ENCODE peak calls at places on chromosomes 12 and 14, in six cellular contexts. D, G, E, C, L and O are unnamed samples.
A peak's percentile ranks its signal among the peaks of the same experiment; 100 is the strongest.

GRCh38 chr14:103155013-103155412 is 31.8 kb downstream of the TNFAIP2 start:
- DNase-seq in D (peak; percentile 13), L (peak; percentile 94), G (no peak), C (no peak), E (no peak), O (peak; percentile 69)

GRCh38 chr12:63440063-63440462 is 228.2 kb downstream of the DPY19L2 start:
- DNase-seq in C (no peak), G (no peak), L (no peak), D (no peak), E (no peak), O (no peak)

GRCh38 chr14:64594438-64594837 is 44.7 kb downstream of the PPP1R36 start:
- DNase-seq in D (no peak), C (no peak), G (no peak), L (no peak), E (no peak), O (no peak)

GRCh38 chr14:36301159-36301558 is 19.3 kb downstream of the MBIP start:
- DNase-seq in G (no peak), L (no peak), E (no peak), C (no peak), D (peak; percentile 7), O (no peak)

GRCh38 chr14:33693237-33693636 is 257.6 kb downstream of the EGLN3 start:
- DNase-seq in G (no peak), E (no peak), D (no peak), C (no peak), L (no peak), O (peak; percentile 50)

GRCh38 chr14:33987565-33988080 is 36.7 kb upstream of the EGLN3 start:
- DNase-seq in G (no peak), L (no peak), D (no peak), E (no peak), C (no peak), O (no peak)

GRCh38 chr12:15788266-15789214 is 648 bp downstream of the EPS8 start:
- DNase-seq in E (no peak), C (peak; percentile 14), G (peak; percentile 69), D (peak; percentile 45), L (peak; percentile 42), O (peak; percentile 64)

GRCh38 chr14:74611672-74612345 is at the start of gene LTBP2:
- DNase-seq in L (peak; percentile 16), D (peak; percentile 31), C (no peak), G (peak; percentile 41), E (no peak), O (no peak)

GRCh38 chr12:75979181-75979580 is 52.4 kb downstream of the PHLDA1 start:
- DNase-seq in L (no peak), G (no peak), E (no peak), C (no peak), D (peak; percentile 66), O (peak; percentile 83)

GRCh38 chr12:48794870-48795269 is 6.0 kb upstream of the ADCY6 start:
- DNase-seq in E (no peak), C (no peak), G (peak; percentile 56), D (peak; percentile 55), L (peak; percentile 98), O (peak; percentile 69)

GRCh38 chr12:66398931-66399625 is 96.8 kb downstream of the HELB start:
- DNase-seq in E (no peak), D (peak; percentile 60), L (no peak), G (no peak), C (no peak), O (peak; percentile 37)

GRCh38 chr12:55719371-55719770 is 822 bp upstream of the RDH5 start:
- DNase-seq in L (no peak), G (no peak), D (no peak), E (no peak), C (no peak), O (no peak)

GRCh38 chr12:67671892-67672291 is 23.3 kb downstream of the DYRK2 start:
- DNase-seq in G (no peak), E (no peak), D (no peak), C (no peak), L (no peak), O (no peak)

GRCh38 chr14:69561893-69562292 is 12.8 kb downstream of the CCDC177 start:
- DNase-seq in D (no peak), C (no peak), L (no peak), E (no peak), G (no peak), O (no peak)

GRCh38 chr14:69558774-69559173 is 15.9 kb downstream of the CCDC177 start:
- DNase-seq in G (no peak), C (no peak), E (no peak), L (no peak), D (no peak), O (no peak)

GRCh38 chr14:69559581-69560011 is 15.1 kb downstream of the CCDC177 start:
- DNase-seq in D (no peak), G (no peak), L (no peak), C (no peak), E (no peak), O (no peak)

GRCh38 chr14:69560826-69561225 is 13.8 kb downstream of the CCDC177 start:
- DNase-seq in C (no peak), G (no peak), L (no peak), E (no peak), D (no peak), O (no peak)
- H2BK5ac ChIP-seq in C (no peak overlapping the region), G (no peak overlapping the region), L (no peak overlapping the region), E (no peak overlapping the region), D (no peak overlapping the region), O (no peak overlapping the region)

GRCh38 chr12:130462558-130462924 is 124.9 kb downstream of the PIWIL1 start:
- DNase-seq in G (no peak), D (no peak), L (no peak), E (no peak), C (no peak), O (no peak)
- H3K9me3 ChIP-seq in G (no peaks in the 10 kb centered on the region), D (peaks cover 63% of the 10 kb centered on the region), L (peaks cover 6% of the 10 kb centered on the region), E (no peaks in the 10 kb centered on the region), C (no peaks in the 10 kb centered on the region), O (peaks cover 2% of the 10 kb centered on the region)

DNA sequence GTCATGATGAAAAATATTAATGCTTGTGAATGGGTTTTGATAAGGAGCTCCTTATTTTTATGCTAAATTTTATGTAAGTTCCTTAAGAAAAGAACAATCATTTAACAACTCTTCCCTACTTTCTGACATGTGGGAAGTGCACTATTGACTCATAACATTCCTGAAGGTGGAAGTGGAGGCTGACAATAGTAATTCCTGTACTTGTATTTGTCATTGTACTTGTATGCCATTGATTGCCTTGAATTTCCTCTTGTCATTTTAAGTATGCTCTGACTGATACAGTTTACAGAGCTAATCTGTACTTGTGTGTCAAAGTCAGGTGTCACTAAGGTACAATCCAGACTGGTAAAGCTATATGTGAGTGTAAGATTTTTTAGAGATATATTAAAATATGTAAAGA is 440.0 kb downstream of the SLC16A7 start:
- DNase-seq in G (no peak), L (peak; percentile 39), D (peak; percentile 27), C (no peak), E (no peak), O (no peak)
- H2BK5ac ChIP-seq in G (no peak overlapping the region), L (no peak overlapping the region), D (no peak overlapping the region), C (no peak overlapping the region), E (no peak overlapping the region), O (no peak overlapping the region)

DNA sequence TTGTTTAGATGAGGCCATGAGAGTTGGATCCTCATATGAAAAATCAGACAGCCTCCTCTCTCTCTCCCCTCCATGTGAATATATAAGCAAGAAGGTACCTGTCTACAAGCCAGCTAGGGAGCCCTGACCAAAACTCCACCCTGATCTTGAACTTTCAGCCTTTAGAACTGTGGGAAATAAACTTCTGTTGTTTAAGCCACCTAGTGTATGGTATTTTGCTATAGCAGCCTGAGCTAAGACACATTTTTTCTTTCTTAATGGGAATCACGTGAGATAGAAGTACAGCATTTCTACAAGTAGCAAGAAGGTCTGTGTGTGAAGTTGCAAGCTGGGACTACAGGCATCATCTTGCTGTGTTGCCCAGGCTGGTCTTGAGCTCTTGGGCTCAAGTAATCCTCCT is 16.3 kb upstream of the ABHD12B start:
- DNase-seq in E (no peak), G (no peak), D (no peak), L (peak; percentile 77), C (no peak), O (peak; percentile 43)
- H3K9me3 ChIP-seq in E (no peaks in the 10 kb centered on the region), G (no peaks in the 10 kb centered on the region), D (no peaks in the 10 kb centered on the region), L (no peaks in the 10 kb centered on the region), C (no peaks in the 10 kb centered on the region), O (no peaks in the 10 kb centered on the region)

DNA sequence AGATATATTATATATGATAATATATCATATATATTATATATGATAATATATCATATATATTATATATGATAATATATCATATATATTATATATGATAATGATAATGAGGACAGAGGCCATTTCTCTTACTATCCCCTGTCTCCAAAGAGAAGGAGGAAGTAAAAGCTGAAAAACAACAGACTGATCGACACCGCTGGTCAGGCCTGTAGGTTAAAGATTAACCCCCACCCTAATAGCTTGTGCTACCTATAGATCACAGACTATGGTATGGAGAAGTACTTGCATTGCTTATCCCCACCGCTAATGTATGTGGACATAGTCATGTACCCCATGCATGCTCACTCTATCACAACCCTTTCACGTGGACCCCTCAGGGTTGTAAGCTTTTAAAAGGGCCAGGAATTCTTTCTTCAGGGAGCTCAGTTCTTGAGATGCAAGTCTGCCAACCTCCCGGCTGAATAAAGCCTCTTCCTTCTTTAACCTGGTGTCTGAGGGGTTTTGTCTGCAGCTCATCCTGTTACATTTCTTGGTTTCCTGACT is 786.1 kb upstream of the TMEM132C start:
- DNase-seq in E (peak; percentile 36), G (no peak), D (no peak), L (no peak), C (no peak), O (no peak)
- H2BK5ac ChIP-seq in E (no peak overlapping the region), G (no peak overlapping the region), D (no peak overlapping the region), L (no peak overlapping the region), C (no peak overlapping the region), O (no peak overlapping the region)

GRCh38 chr12:23463172-23463571 is 486.3 kb downstream of the SOX5 start:
- DNase-seq in L (no peak), E (no peak), C (no peak), G (no peak), D (no peak), O (no peak)
- H3K9me3 ChIP-seq in L (peaks cover 3% of the 10 kb centered on the region), E (no peaks in the 10 kb centered on the region), C (peaks cover 10% of the 10 kb centered on the region), G (no peaks in the 10 kb centered on the region), D (no peaks in the 10 kb centered on the region), O (peaks cover 29% of the 10 kb centered on the region)

GRCh38 chr12:6534914-6535696 is 788 bp downstream of the GAPDH start:
- DNase-seq in E (peak; percentile 79), G (peak; percentile 80), C (peak; percentile 71), D (peak; percentile 69), L (peak; percentile 80), O (peak; percentile 82)
- H2BK5ac ChIP-seq in E (peak overlapping the region; percentile 90), G (no peak overlapping the region), C (peak overlapping the region; percentile 97), D (peak overlapping the region; percentile 85), L (peak overlapping the region; percentile 93), O (peak overlapping the region; percentile 50)

GRCh38 chr14:71539660-71540285 is 392.5 kb upstream of the RGS6 start:
- DNase-seq in L (no peak), C (no peak), E (no peak), D (no peak), G (no peak), O (no peak)

GRCh38 chr14:71536015-71536535 is 396.2 kb upstream of the RGS6 start:
- DNase-seq in E (no peak), G (no peak), D (peak; percentile 27), C (no peak), L (no peak), O (peak; percentile 62)

GRCh38 chr14:71538949-71539659 is 393.1 kb upstream of the RGS6 start:
- DNase-seq in C (no peak), G (no peak), E (no peak), D (peak; percentile 12), L (no peak), O (no peak)

GRCh38 chr14:71538288-71538687 is 393.9 kb upstream of the RGS6 start:
- DNase-seq in E (no peak), D (no peak), G (no peak), C (no peak), L (no peak), O (no peak)

GRCh38 chr14:71536927-71537772 is 395.1 kb upstream of the RGS6 start:
- DNase-seq in D (no peak), C (no peak), L (no peak), G (no peak), E (no peak), O (no peak)
- H3K9me3 ChIP-seq in D (no peaks in the 10 kb centered on the region), C (no peaks in the 10 kb centered on the region), L (no peaks in the 10 kb centered on the region), G (no peaks in the 10 kb centered on the region), E (no peaks in the 10 kb centered on the region), O (no peaks in the 10 kb centered on the region)